ENCODE peak calls at places on chromosomes 2 and 18, in five cellular contexts. Q is colonic mucosa, Y is upper lobe of right lung, D is lower lobe of right lung, H is GM12865. O is an unnamed sample.

GRCh38 chr18:24677011-24677410 is 216.6 kb downstream of the HRH4 start:
- DNase-seq in Q (no peak), Y (no peak), D (no peak), H (no peak), O (no peak)

GRCh38 chr18:67511840-67512239 is 4.7 kb downstream of the DSEL start:
- DNase-seq in Q (no peak), Y (no peak), D (no peak), H (no peak), O (no peak)

GRCh38 chr2:76455910-76456309 is 745.2 kb upstream of the GCFC2 start:
- DNase-seq in Q (no peak), Y (no peak), D (no peak), H (no peak), O (no peak)

GRCh38 chr2:102049756-102050443 is 58.1 kb downstream of the IL1R2 start:
- DNase-seq in Q (peak), Y (no peak), D (no peak), H (no peak), O (no peak)

GRCh38 chr2:122390406-122390805 is 635.0 kb downstream of the TSN start:
- DNase-seq in Q (peak), Y (no peak), D (no peak), H (peak), O (no peak)

GRCh38 chr2:240134466-240134865 is 1.6 kb downstream of the COPS9 start:
- DNase-seq in Q (no peak), Y (peak), D (peak), H (no peak), O (no peak)

GRCh38 chr18:23689031-23689615 is at the start of gene LAMA3:
- DNase-seq in Q (peak), Y (peak), D (peak), H (no peak), O (no peak)

GRCh38 chr2:9326975-9327374 is 96.4 kb downstream of the ITGB1BP1 start:
- DNase-seq in Q (no peak), Y (no peak), D (no peak), H (no peak), O (no peak)

GRCh38 chr2:182366625-182367024 is 60.2 kb downstream of the PDE1A start:
- DNase-seq in Q (no peak), Y (no peak), D (no peak), H (no peak), O (no peak)

GRCh38 chr2:237860273-237860935 is 981 bp downstream of the RAMP1 start:
- DNase-seq in Q (no peak), Y (peak), D (no peak), H (no peak), O (no peak)

GRCh38 chr2:26412091-26412673 is 10.5 kb downstream of the DRC1 start:
- DNase-seq in Q (no peak), Y (no peak), D (no peak), H (peak), O (peak)

GRCh38 chr2:111120253-111121027 is at the start of gene BCL2L11:
- DNase-seq in Q (peak), Y (peak), D (peak), H (peak), O (peak)

GRCh38 chr18:70417847-70418246 is 129.0 kb downstream of the SOCS6 start:
- DNase-seq in Q (no peak), Y (no peak), D (no peak), H (no peak), O (no peak)

GRCh38 chr2:63434597-63434996 is 153.7 kb downstream of the WDPCP start:
- DNase-seq in Q (no peak), Y (no peak), D (no peak), H (no peak), O (no peak)

GRCh38 chr18:31555971-31556747 is 35.5 kb upstream of the TTR start:
- DNase-seq in Q (peak), Y (no peak), D (no peak), H (peak), O (peak)

GRCh38 chr2:27943138-27943537 is 52.6 kb downstream of the BABAM2 start:
- DNase-seq in Q (no peak), Y (no peak), D (no peak), H (no peak), O (no peak)

GRCh38 chr2:109195193-109196045 is 66.4 kb downstream of the SH3RF3 start:
- DNase-seq in Q (no peak), Y (peak), D (no peak), H (peak), O (no peak)

GRCh38 chr2:74458957-74459290 is 686 bp downstream of the WBP1 start:
- DNase-seq in Q (no peak), Y (no peak), D (no peak), H (peak), O (no peak)

GRCh38 chr2:80303006-80303741 is 1.4 kb downstream of the LRRTM1 start:
- DNase-seq in Q (peak), Y (no peak), D (peak), H (no peak), O (no peak)

GRCh38 chr2:135256531-135257258 is 204.6 kb downstream of the RAB3GAP1 start:
- DNase-seq in Q (no peak), Y (no peak), D (no peak), H (no peak), O (no peak)

GRCh38 chr2:127592761-127593227 is 53.2 kb upstream of the GPR17 start:
- DNase-seq in Q (no peak), Y (peak), D (no peak), H (no peak), O (no peak)

GRCh38 chr2:237642030-237642700 is 14.8 kb downstream of the LRRFIP1 start:
- DNase-seq in Q (no peak), Y (no peak), D (no peak), H (no peak), O (no peak)

GRCh38 chr2:222364280-222364895 is 60.0 kb upstream of the SGPP2 start:
- DNase-seq in Q (no peak), Y (no peak), D (no peak), H (no peak), O (no peak)

GRCh38 chr2:54549430-54549829 is 93.3 kb downstream of the SPTBN1 start:
- DNase-seq in Q (no peak), Y (no peak), D (no peak), H (no peak), O (no peak)

GRCh38 chr18:57748770-57749603 is 54.1 kb downstream of the ATP8B1 start:
- DNase-seq in Q (no peak), Y (no peak), D (no peak), H (peak), O (peak)

GRCh38 chr2:142675398-142675797 is 202.1 kb upstream of the KYNU start:
- DNase-seq in Q (no peak), Y (no peak), D (no peak), H (no peak), O (no peak)

GRCh38 chr2:222859786-222860726 is 780 bp upstream of the ACSL3 start:
- DNase-seq in Q (peak), Y (peak), D (peak), H (no peak), O (no peak)

GRCh38 chr2:102895386-102895785 is 133.6 kb downstream of the TMEM182 start:
- DNase-seq in Q (no peak), Y (no peak), D (no peak), H (no peak), O (no peak)

GRCh38 chr2:9388102-9388735 is 35.1 kb downstream of the ITGB1BP1 start:
- DNase-seq in Q (no peak), Y (peak), D (no peak), H (no peak), O (no peak)

GRCh38 chr2:20227894-20228505 is 3.1 kb upstream of the SDC1 start:
- DNase-seq in Q (peak), Y (peak), D (no peak), H (no peak), O (no peak)

GRCh38 chr2:173370198-173370597 is 15.5 kb downstream of the CDCA7 start:
- DNase-seq in Q (no peak), Y (no peak), D (no peak), H (peak), O (no peak)

GRCh38 chr2:54106631-54107454 is 8.6 kb upstream of the ACYP2 start:
- DNase-seq in Q (peak), Y (no peak), D (no peak), H (peak), O (no peak)

GRCh38 chr2:239109041-239109915 is 261.4 kb downstream of the TWIST2 start:
- DNase-seq in Q (peak), Y (peak), D (no peak), H (no peak), O (no peak)

GRCh38 chr18:70490008-70490933 is 201.4 kb downstream of the SOCS6 start:
- DNase-seq in Q (peak), Y (no peak), D (no peak), H (peak), O (peak)

GRCh38 chr2:240986787-240987411 is 11.5 kb upstream of the SNED1 start:
- DNase-seq in Q (no peak), Y (peak), D (peak), H (no peak), O (no peak)

GRCh38 chr18:5879479-5879882 is 15.8 kb downstream of the TMEM200C start:
- DNase-seq in Q (no peak), Y (no peak), D (no peak), H (peak), O (no peak)

GRCh38 chr2:121101093-121101715 is 183.8 kb downstream of the TFCP2L1 start:
- DNase-seq in Q (no peak), Y (no peak), D (no peak), H (no peak), O (no peak)

GRCh38 chr2:121102949-121103348 is 182.1 kb downstream of the TFCP2L1 start:
- DNase-seq in Q (no peak), Y (no peak), D (no peak), H (no peak), O (no peak)

GRCh38 chr2:121096611-121097010 is 188.4 kb downstream of the TFCP2L1 start:
- DNase-seq in Q (no peak), Y (no peak), D (no peak), H (no peak), O (no peak)

GRCh38 chr2:121098556-121098955 is 186.4 kb downstream of the TFCP2L1 start:
- DNase-seq in Q (no peak), Y (no peak), D (no peak), H (no peak), O (no peak)

GRCh38 chr2:121099329-121100318 is 185.4 kb downstream of the TFCP2L1 start:
- DNase-seq in Q (peak), Y (peak), D (peak), H (no peak), O (no peak)
- TF ChIP-seq CTCF in Q (peak), Y (peak), D (no peak), H (peak), O (peak)

GRCh38 chr2:64737547-64737946 is 83.8 kb upstream of the SERTAD2 start:
- DNase-seq in Q (no peak), Y (no peak), D (no peak), H (peak), O (no peak)
- H3K4me3 ChIP-seq in Q (no peak), Y (no peak), D (no peak), H (no peak), O (no peak)

DNA sequence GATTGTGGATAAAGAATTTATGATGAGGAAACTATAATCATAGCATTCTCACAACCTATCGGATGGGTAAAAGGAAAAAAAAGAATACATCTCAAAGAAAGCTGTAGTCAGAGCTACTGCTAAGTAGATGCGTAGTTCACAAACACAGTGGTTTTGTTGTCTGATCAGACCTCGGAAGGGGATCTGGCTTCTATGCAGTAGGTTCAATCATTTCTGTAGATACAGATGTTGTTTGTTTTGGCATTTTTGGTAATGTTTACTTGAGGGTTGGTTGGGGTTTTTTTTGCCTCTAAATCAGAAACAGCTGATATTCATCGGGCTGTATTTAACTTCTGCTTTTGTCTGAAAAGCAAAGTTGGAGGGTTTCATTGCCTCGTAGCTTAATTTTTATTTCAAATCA is 42.1 kb downstream of the NPAS2 start:
- DNase-seq in Q (no peak), Y (no peak), D (no peak), H (no peak), O (no peak)
- TF ChIP-seq CTCF in Q (no peak), Y (no peak), D (no peak), H (no peak), O (no peak)

DNA sequence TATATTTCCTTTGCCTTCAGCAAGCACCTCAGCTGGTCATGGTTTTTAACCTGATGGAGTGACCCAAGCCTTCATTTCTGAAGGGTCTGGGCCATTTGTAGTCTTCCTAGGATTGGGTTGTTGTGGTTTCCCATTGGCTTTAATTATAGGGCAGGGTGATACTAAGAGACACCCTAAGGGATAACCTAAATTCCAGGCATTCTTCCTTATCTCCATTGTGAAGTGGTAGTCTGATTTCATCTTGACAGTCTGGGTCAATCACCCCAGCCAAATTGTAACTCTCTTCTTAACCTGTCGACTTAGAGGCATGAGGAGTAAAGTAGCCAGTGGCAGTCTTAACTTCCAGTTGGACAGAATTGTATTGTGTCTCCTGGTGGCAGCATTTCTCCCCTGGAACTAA is 30.2 kb upstream of the MEX3C start:
- DNase-seq in Q (no peak), Y (no peak), D (no peak), H (no peak), O (no peak)
- H3K4me3 ChIP-seq in Q (no peak), Y (no peak), D (no peak), H (no peak), O (no peak)